ENCODE peak calls at places on chromosomes 16 and 17, in ten cellular contexts. T, X, C, P, G, D, O, K, R and E are unnamed samples.

GRCh38 chr16:17529982-17530760 is 59.4 kb upstream of the XYLT1 start:
- DNase-seq in T (no peak), X (no peak), C (peak), P (no peak), G (peak), D (no peak), O (no peak), K (no peak), R (no peak), E (no peak)

GRCh38 chr17:80763293-80763867 is 218.7 kb downstream of the RPTOR start:
- DNase-seq in T (no peak), X (no peak), C (no peak), P (no peak), G (no peak), D (no peak), O (no peak), K (no peak), R (no peak), E (no peak)

GRCh38 chr17:48542114-48542955 is 2.6 kb downstream of the HOXB2 start:
- DNase-seq in T (peak), X (no peak), C (no peak), P (no peak), G (no peak), D (no peak), O (no peak), K (peak), R (peak), E (peak)

GRCh38 chr17:21303441-21304065 is 19.0 kb downstream of the MAP2K3 start:
- DNase-seq in T (no peak), X (no peak), C (no peak), P (no peak), G (no peak), D (no peak), O (no peak), K (no peak), R (no peak), E (no peak)

GRCh38 chr16:80948886-80949502 is 57.7 kb downstream of the CMC2 start:
- DNase-seq in T (peak), X (peak), C (peak), P (no peak), G (no peak), D (peak), O (peak), K (peak), R (no peak), E (peak)

GRCh38 chr17:40452074-40452787 is 9.0 kb downstream of the IGFBP4 start:
- DNase-seq in T (peak), X (no peak), C (no peak), P (peak), G (no peak), D (peak), O (no peak), K (no peak), R (peak), E (no peak)

GRCh38 chr17:21817791-21818364 is 125.6 kb downstream of the KCNJ18 start:
- DNase-seq in T (no peak), X (no peak), C (no peak), P (no peak), G (no peak), D (no peak), O (no peak), K (no peak), R (no peak), E (no peak)

GRCh38 chr17:42704495-42705494 is 22.5 kb downstream of the CNTNAP1 start:
- DNase-seq in T (no peak), X (no peak), C (no peak), P (no peak), G (peak), D (no peak), O (peak), K (no peak), R (no peak), E (no peak)

GRCh38 chr17:17516315-17516930 is 20.2 kb upstream of the RASD1 start:
- DNase-seq in T (no peak), X (no peak), C (no peak), P (no peak), G (no peak), D (no peak), O (no peak), K (no peak), R (peak), E (no peak)

GRCh38 chr16:19232988-19233387 is 52.5 kb upstream of the CLEC19A start:
- DNase-seq in T (no peak), X (no peak), C (no peak), P (no peak), G (no peak), D (no peak), O (no peak), K (no peak), R (no peak), E (no peak)

GRCh38 chr16:73956592-73957495 is 339.8 kb upstream of the PSMD7 start:
- DNase-seq in T (peak), X (peak), C (peak), P (peak), G (peak), D (peak), O (peak), K (peak), R (peak), E (peak)

GRCh38 chr17:2797632-2798031 is 1.4 kb downstream of the RAP1GAP2 start:
- DNase-seq in T (no peak), X (no peak), C (no peak), P (no peak), G (no peak), D (no peak), O (no peak), K (no peak), R (no peak), E (no peak)

GRCh38 chr17:4858068-4858879 is 25.1 kb downstream of the MINK1 start:
- DNase-seq in T (peak), X (no peak), C (peak), P (no peak), G (no peak), D (no peak), O (no peak), K (peak), R (no peak), E (peak)

DNA sequence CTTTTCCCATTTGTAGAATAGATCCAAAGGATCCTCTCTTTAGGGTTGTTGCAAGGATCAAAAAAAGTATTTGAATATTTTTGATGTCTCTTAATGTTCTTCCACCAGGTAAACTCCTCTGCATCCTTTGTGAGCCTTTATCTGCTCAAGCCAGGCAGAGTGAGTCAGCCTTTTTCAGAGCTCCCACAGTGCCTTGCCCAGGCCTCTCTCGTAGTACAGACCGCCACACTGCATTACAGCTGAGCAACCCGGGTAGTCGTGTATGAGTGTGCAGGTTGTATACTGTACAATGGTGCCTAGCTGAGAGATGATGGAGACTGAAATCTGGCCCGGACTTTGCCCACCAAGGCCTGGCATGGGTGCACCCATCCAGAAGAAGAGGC is 20.9 kb downstream of the RHBDL3 start:
- DNase-seq in T (no peak), X (no peak), C (no peak), P (no peak), G (no peak), D (no peak), O (no peak), K (no peak), R (no peak), E (no peak)
- H3K4me2 ChIP-seq in T (no peak), X (no peak), C (no peak), P (no peak), G (no peak), D (no peak), O (no peak), K (no peak), R (no peak), E (no peak)

DNA sequence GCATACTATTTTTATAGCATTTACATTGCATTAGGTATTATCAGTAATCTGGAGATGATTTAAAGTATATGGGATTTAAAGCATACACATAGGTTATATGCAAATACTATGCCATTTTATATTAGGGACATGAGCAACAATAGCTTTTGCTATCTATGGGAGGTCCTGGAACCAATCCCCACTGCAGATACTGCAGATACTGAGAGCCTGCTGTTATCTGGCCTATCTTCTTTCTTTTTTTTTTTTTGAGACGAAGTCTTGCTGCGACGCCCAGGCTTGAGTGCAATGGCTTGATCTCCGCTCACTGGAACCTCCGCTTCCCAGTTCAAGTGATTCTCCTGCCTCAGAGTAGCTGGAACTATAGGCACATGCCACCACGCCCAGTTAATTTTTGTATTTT is 37.4 kb downstream of the STH start:
- DNase-seq in T (no peak), X (no peak), C (no peak), P (no peak), G (no peak), D (no peak), O (no peak), K (no peak), R (no peak), E (no peak)
- H3K4me2 ChIP-seq in T (no peak), X (no peak), C (no peak), P (no peak), G (peak), D (no peak), O (no peak), K (no peak), R (no peak), E (no peak)

GRCh38 chr17:13594310-13594709 is 7.4 kb downstream of the HS3ST3A1 start:
- DNase-seq in T (peak), X (no peak), C (no peak), P (no peak), G (no peak), D (no peak), O (no peak), K (no peak), R (peak), E (peak)
- H3K4me2 ChIP-seq in T (peak), X (no peak), C (no peak), P (peak), G (no peak), D (peak), O (no peak), K (no peak), R (no peak), E (no peak)

GRCh38 chr17:8532021-8532420 is 96.3 kb downstream of the NDEL1 start:
- DNase-seq in T (peak), X (no peak), C (no peak), P (peak), G (no peak), D (peak), O (no peak), K (no peak), R (no peak), E (no peak)
- H3K4me2 ChIP-seq in T (no peak), X (no peak), C (no peak), P (peak), G (no peak), D (peak), O (no peak), K (no peak), R (no peak), E (no peak)

DNA sequence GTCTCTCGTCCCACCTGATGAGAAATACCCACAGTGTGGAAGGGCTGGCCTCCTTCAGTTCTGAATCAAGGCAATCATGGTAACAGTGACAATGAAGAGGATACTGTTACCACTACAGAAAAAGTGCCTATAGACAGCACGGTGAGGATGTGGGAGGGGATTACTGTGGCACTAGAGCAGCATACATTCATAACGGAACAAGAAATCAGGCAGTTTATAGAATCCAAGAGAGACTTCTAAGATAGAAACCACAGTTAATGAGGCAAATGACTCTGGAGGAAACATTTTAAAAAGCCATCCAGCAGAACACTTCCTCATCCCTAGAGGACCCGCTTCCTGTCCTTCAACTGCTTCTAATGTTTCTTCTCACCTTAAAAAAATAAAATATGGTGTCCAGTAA is 2.7 kb downstream of the RUSF1 start:
- DNase-seq in T (no peak), X (no peak), C (no peak), P (no peak), G (no peak), D (no peak), O (peak), K (no peak), R (no peak), E (no peak)
- H3K4me2 ChIP-seq in T (no peak), X (no peak), C (no peak), P (no peak), G (no peak), D (no peak), O (no peak), K (no peak), R (no peak), E (no peak)

DNA sequence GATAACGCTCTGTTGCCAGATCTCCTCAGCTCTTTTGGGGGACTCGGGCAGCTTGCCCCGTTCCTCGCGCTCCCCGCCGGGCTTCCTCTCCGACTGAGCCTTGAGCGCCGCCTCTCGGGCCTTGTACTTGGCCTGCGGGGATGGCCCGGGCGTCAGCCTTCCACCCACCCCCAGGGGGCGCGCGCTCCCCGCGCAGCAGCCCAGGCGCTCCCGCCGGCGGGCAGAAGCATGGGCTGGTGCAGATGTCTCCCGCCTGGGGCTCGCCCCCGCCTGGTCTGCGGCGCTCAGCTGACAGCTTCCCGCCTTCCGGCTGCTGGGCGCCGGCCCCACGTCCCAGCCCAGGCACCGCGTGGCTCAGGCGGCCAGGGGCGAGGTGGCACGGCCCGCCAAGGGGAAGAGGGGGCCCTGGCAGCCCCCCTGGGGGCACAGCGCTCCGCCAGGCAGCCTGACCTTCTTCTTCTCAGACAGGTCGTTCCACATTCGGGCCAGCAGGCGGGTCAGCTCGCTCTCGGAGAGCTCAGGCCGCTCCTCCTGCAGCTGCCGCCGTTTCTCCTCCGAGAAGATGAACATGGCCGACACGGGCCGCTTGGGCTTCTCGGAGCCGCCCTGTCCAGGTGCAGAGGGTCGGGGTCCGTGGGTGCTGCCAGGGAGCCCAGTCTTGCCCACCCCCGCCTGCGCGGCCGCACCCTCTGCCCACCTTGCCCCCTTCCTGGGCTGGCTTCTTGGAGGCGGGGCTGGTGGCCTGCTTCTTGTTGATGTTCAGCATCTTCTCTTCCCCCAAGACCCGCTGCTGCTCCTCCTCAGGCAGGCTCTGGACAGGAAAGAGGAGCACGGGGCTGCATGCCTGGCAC is 8.9 kb downstream of the UBTF start:
- DNase-seq in T (peak), X (peak), C (peak), P (peak), G (peak), D (peak), O (peak), K (peak), R (peak), E (peak)
- H3K4me2 ChIP-seq in T (peak), X (peak), C (no peak), P (peak), G (peak), D (peak), O (peak), K (peak), R (no peak), E (peak)

GRCh38 chr17:50451943-50452626 is 16.6 kb downstream of the CHAD start:
- DNase-seq in T (no peak), X (no peak), C (no peak), P (no peak), G (no peak), D (no peak), O (no peak), K (no peak), R (no peak), E (no peak)
- H3K4me2 ChIP-seq in T (no peak), X (no peak), C (no peak), P (no peak), G (no peak), D (no peak), O (no peak), K (no peak), R (no peak), E (no peak)

GRCh38 chr16:69465881-69466280 is 41.5 kb downstream of the CYB5B start:
- DNase-seq in T (no peak), X (no peak), C (no peak), P (no peak), G (no peak), D (no peak), O (no peak), K (no peak), R (no peak), E (no peak)

GRCh38 chr16:69467531-69468204 is 43.2 kb downstream of the CYB5B start:
- DNase-seq in T (no peak), X (no peak), C (no peak), P (no peak), G (no peak), D (peak), O (no peak), K (no peak), R (no peak), E (no peak)

GRCh38 chr16:69471121-69471520 is 46.7 kb downstream of the CYB5B start:
- DNase-seq in T (no peak), X (no peak), C (no peak), P (no peak), G (no peak), D (no peak), O (no peak), K (no peak), R (no peak), E (no peak)

GRCh38 chr16:69466547-69466946 is 42.1 kb downstream of the CYB5B start:
- DNase-seq in T (no peak), X (no peak), C (no peak), P (no peak), G (no peak), D (no peak), O (no peak), K (no peak), R (no peak), E (no peak)

DNA sequence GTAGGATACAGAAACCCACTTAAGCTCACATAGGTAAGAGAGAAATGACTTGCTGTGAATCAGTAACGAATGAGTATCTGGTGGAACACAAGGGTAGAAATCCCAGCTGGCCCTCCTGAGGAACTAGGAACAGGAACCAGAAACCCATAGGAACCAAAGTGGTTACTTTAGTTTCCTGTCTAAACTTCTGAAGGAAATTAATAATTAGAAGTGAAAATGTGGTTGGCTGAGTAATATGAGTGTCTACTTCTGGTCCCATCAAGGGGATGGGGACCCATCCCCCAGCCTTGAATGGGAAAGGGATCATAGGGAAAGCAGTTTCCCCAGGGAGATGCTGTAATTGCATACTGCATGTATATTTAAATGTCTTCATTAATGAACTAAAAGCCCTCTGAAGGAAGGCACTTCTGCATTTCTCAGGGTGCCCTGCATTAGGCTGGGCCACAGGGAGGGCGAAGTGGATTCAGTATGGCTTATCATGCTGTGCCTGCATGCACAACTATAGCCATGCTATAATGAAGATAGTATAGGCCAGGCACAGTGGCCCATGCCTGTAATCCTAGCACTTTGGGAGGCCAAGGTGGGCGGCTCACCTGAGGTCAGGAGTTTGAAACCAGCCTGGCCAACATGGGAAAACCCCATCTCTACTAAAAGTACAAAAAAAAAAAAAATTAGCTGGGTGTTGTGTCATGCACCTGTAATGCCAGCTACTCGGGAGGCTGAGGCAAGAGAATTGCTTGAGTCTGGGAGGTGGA is 45.6 kb downstream of the CYB5B start:
- DNase-seq in T (no peak), X (no peak), C (no peak), P (no peak), G (peak), D (no peak), O (peak), K (no peak), R (no peak), E (no peak)
- H3K4me2 ChIP-seq in T (no peak), X (no peak), C (no peak), P (no peak), G (peak), D (no peak), O (peak), K (no peak), R (no peak), E (no peak)

GRCh38 chr17:75910699-75911098 is 6.0 kb upstream of the MRPL38 start:
- DNase-seq in T (no peak), X (no peak), C (peak), P (no peak), G (no peak), D (no peak), O (no peak), K (peak), R (no peak), E (peak)

GRCh38 chr17:75906143-75906884 is 1.6 kb upstream of the MRPL38 start:
- DNase-seq in T (no peak), X (no peak), C (no peak), P (no peak), G (no peak), D (no peak), O (peak), K (no peak), R (no peak), E (no peak)

GRCh38 chr17:75908201-75908600 is 3.5 kb upstream of the MRPL38 start:
- DNase-seq in T (peak), X (no peak), C (peak), P (no peak), G (no peak), D (no peak), O (no peak), K (no peak), R (no peak), E (no peak)

GRCh38 chr17:75909051-75909811 is 4.5 kb upstream of the MRPL38 start:
- DNase-seq in T (no peak), X (no peak), C (no peak), P (no peak), G (peak), D (no peak), O (peak), K (no peak), R (no peak), E (no peak)

DNA sequence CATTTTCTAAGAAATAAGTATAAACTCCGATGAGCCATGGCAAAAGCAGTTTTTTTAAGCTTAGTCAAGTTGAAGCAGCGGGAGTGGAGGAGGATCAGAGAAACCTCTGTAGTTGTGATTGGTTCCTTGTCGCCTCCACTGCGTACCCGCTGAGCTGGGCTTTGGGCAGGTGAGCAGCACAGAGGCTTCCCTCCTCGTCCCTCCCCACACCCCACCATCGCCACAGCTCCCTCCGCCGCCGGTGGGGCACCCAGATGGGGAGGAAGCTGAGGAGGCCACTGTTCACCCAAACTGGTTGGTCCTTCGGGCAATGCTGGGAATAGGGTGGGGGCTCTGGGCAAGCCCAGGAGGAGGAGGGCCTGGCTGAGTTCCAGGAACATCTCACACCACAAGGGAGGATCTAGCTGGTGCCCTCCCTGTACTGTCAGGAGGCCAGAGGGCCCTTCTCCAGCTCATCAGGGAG is 5.2 kb upstream of the MRPL38 start:
- DNase-seq in T (peak), X (no peak), C (no peak), P (no peak), G (no peak), D (no peak), O (no peak), K (no peak), R (no peak), E (no peak)
- H3K4me2 ChIP-seq in T (peak), X (no peak), C (no peak), P (no peak), G (peak), D (no peak), O (peak), K (no peak), R (no peak), E (no peak)